ENCODE peak calls at places on chromosomes 7 and 10, in four cellular contexts. S is A549, H is body of pancreas, I is adrenal gland. R is an unnamed sample.
A peak's percentile ranks its signal among the peaks of the same experiment; 100 is the strongest.

GRCh38 chr7:130221341-130221740 is 13.7 kb downstream of the SSMEM1 start:
- DNase-seq in S (no peak), H (no peak), I (no peak), R (no peak)

GRCh38 chr10:119669331-119669730 is 18.2 kb downstream of the BAG3 start:
- DNase-seq in S (no peak), H (no peak), I (no peak), R (no peak)

GRCh38 chr7:1923409-1924053 is 253.5 kb downstream of the ELFN1 start:
- DNase-seq in S (no peak), H (no peak), I (no peak), R (no peak)

GRCh38 chr10:52879181-52879607 is 106.6 kb upstream of the MBL2 start:
- DNase-seq in S (no peak), H (no peak), I (no peak), R (no peak)

GRCh38 chr10:27744478-27745379 is 890 bp downstream of the MKX start:
- DNase-seq in S (no peak), H (peak; percentile 21), I (peak; percentile 22), R (no peak)

GRCh38 chr10:104735036-104735435 is 93.9 kb downstream of the SORCS3 start:
- DNase-seq in S (no peak), H (no peak), I (no peak), R (no peak)

GRCh38 chr10:34555653-34556052 is 259.4 kb downstream of the PARD3 start:
- DNase-seq in S (peak; percentile 51), H (no peak), I (no peak), R (no peak)

GRCh38 chr7:568681-569035 is 49.0 kb upstream of the PDGFA start:
- DNase-seq in S (no peak), H (no peak), I (no peak), R (no peak)

GRCh38 chr10:91163269-91163708 is 57.2 kb upstream of the PCGF5 start:
- DNase-seq in S (peak; percentile 14), H (peak; percentile 62), I (peak; percentile 76), R (no peak)

GRCh38 chr7:27175626-27176342 is 1.7 kb upstream of the HOXA10 start:
- DNase-seq in S (no peak), H (peak; percentile 10), I (no peak), R (no peak)

GRCh38 chr10:52742723-52743122 is 29.9 kb downstream of the MBL2 start:
- DNase-seq in S (no peak), H (no peak), I (no peak), R (no peak)

GRCh38 chr7:105723582-105723981 is 142.3 kb upstream of the EFCAB10 start:
- DNase-seq in S (no peak), H (no peak), I (peak; percentile 43), R (no peak)

GRCh38 chr7:69817835-69818646 is 219.8 kb downstream of the AUTS2 start:
- DNase-seq in S (no peak), H (no peak), I (no peak), R (no peak)

GRCh38 chr10:113782986-113783704 is 31.7 kb downstream of the PLEKHS1 start:
- DNase-seq in S (no peak), H (no peak), I (no peak), R (no peak)

GRCh38 chr7:113945018-113945938 is 26.5 kb upstream of the PPP1R3A start:
- DNase-seq in S (no peak), H (no peak), I (no peak), R (no peak)

GRCh38 chr10:112746329-112746728 is 203.7 kb upstream of the TCF7L2 start:
- DNase-seq in S (no peak), H (no peak), I (no peak), R (no peak)

GRCh38 chr7:136911362-136911761 is 42.9 kb downstream of the CHRM2 start:
- DNase-seq in S (no peak), H (no peak), I (no peak), R (no peak)

GRCh38 chr7:79282882-79283602 is 170.4 kb downstream of the MAGI2 start:
- DNase-seq in S (no peak), H (no peak), I (no peak), R (no peak)

GRCh38 chr10:132061030-132061429 is 4.7 kb upstream of the JAKMIP3 start:
- DNase-seq in S (no peak), H (no peak), I (no peak), R (no peak)

GRCh38 chr10:30184397-30185033 is 125.1 kb upstream of the JCAD start:
- DNase-seq in S (no peak), H (no peak), I (peak; percentile 21), R (no peak)

GRCh38 chr10:44935201-44935960 is 24.2 kb upstream of the RASSF4 start:
- DNase-seq in S (no peak), H (peak; percentile 69), I (no peak), R (no peak)

GRCh38 chr7:158204453-158204852 is 383.2 kb downstream of the PTPRN2 start:
- DNase-seq in S (no peak), H (no peak), I (no peak), R (no peak)

GRCh38 chr7:140672382-140673062 is at the start of gene ADCK2:
- DNase-seq in S (peak; percentile 86), H (peak; percentile 68), I (peak; percentile 55), R (no peak)

GRCh38 chr7:74412061-74412460 is 41.6 kb upstream of the GTF2IRD1 start:
- DNase-seq in S (no peak), H (no peak), I (no peak), R (no peak)

GRCh38 chr10:114957122-114957521 is 19.1 kb downstream of the TRUB1 start:
- DNase-seq in S (no peak), H (no peak), I (no peak), R (no peak)

GRCh38 chr10:55400075-55400474 is 599.0 kb upstream of the PCDH15 start:
- DNase-seq in S (no peak), H (no peak), I (no peak), R (no peak)

GRCh38 chr7:44540592-44541027 is 520 bp downstream of the NPC1L1 start:
- DNase-seq in S (no peak), H (no peak), I (no peak), R (no peak)

GRCh38 chr10:13271552-13272163 is 28.2 kb downstream of the PHYH start:
- DNase-seq in S (peak; percentile 53), H (peak; percentile 64), I (peak; percentile 10), R (no peak)
- TF ChIP-seq CTCF in S (peak; percentile 33), H (no peak), I (no peak), R (peak; percentile 48)

GRCh38 chr10:11742779-11743298 is 657 bp downstream of the ECHDC3 start:
- DNase-seq in S (no peak), H (peak; percentile 53), I (no peak), R (peak; percentile 8)
- H3K4me3 ChIP-seq in S (peak overlapping the region; percentile 51), H (peak overlapping the region; percentile 59), I (peak overlapping the region; percentile 79), R (peak overlapping the region; percentile 68)

GRCh38 chr7:135801877-135802276 is 53.3 kb upstream of the FAM180A start:
- DNase-seq in S (no peak), H (peak; percentile 17), I (no peak), R (no peak)

GRCh38 chr7:135799881-135800280 is 51.3 kb upstream of the FAM180A start:
- DNase-seq in S (no peak), H (no peak), I (no peak), R (no peak)

GRCh38 chr7:135802697-135803096 is 54.1 kb upstream of the FAM180A start:
- DNase-seq in S (no peak), H (no peak), I (no peak), R (no peak)

GRCh38 chr7:135800560-135800959 is 51.9 kb upstream of the FAM180A start:
- DNase-seq in S (no peak), H (no peak), I (no peak), R (no peak)

DNA sequence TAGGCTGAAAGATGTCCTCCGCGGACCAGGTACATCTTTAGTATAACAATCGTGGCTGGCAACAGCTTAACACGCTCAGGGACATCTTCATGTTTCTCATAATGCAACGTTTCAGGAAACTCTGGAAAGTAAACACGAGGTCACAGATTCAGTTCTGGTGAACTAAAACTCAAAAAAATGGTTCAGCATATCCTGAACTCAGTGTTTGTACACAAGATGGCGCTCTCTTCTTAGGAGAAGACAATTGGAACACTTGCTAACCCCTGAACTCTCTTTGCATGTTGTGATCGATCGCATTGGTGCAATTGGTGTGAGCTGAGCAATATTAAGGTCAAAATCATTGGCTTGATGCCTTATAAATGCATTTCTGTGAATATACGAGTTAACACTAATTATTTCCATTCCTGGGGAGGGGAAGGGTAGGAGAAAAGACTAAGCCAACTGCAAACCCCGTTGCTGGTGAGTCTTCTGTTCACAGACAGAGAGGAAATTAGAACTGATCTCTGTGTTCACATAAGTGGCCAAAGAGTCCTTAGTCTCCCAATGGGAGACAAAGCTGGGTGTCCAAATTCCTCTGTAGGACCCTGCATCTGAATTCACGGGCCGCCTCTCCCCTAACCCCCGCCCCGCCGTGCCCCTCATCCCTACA is 52.6 kb upstream of the FAM180A start:
- DNase-seq in S (peak; percentile 71), H (peak; percentile 28), I (peak; percentile 57), R (peak; percentile 65)
- TF ChIP-seq CTCF in S (peak; percentile 92), H (peak; percentile 69), I (peak; percentile 89), R (peak; percentile 84)

GRCh38 chr7:81218480-81219106 is 299.7 kb upstream of the SEMA3C start:
- DNase-seq in S (no peak), H (no peak), I (no peak), R (no peak)
- H3K4me3 ChIP-seq in S (no peak overlapping the region), H (no peak overlapping the region), I (no peak overlapping the region), R (no peak overlapping the region)

GRCh38 chr10:99297033-99297432 is 32.1 kb upstream of the CNNM1 start:
- DNase-seq in S (peak; percentile 18), H (no peak), I (no peak), R (no peak)
- TF ChIP-seq CTCF in S (no peak), H (no peak), I (no peak), R (no peak)

DNA sequence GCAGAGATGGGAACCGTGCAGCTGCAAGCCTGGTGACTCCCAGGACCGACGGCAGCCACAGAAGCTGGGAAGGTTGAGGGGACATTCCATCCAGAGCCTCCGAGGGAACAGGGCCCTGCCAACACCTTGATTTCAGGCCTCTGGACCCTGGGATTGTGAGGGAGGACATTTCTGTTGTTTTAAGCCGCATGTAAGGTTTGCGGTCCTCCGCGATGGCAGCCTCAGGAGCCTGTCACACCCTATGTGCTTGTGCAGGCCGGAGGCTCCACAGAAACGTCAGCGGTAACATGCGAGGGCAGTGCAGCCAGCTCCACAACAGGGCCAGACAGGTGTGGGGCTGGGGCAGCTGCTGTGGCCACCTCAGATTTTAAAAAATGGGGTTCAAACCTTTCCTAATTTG is 144.7 kb upstream of the SHH start:
- DNase-seq in S (no peak), H (no peak), I (no peak), R (no peak)
- H3K4me3 ChIP-seq in S (no peak overlapping the region), H (no peak overlapping the region), I (no peak overlapping the region), R (no peak overlapping the region)

GRCh38 chr7:117808910-117809705 is 64.1 kb downstream of the CTTNBP2 start:
- DNase-seq in S (no peak), H (no peak), I (no peak), R (no peak)
- TF ChIP-seq CTCF in S (no peak), H (no peak), I (no peak), R (no peak)

DNA sequence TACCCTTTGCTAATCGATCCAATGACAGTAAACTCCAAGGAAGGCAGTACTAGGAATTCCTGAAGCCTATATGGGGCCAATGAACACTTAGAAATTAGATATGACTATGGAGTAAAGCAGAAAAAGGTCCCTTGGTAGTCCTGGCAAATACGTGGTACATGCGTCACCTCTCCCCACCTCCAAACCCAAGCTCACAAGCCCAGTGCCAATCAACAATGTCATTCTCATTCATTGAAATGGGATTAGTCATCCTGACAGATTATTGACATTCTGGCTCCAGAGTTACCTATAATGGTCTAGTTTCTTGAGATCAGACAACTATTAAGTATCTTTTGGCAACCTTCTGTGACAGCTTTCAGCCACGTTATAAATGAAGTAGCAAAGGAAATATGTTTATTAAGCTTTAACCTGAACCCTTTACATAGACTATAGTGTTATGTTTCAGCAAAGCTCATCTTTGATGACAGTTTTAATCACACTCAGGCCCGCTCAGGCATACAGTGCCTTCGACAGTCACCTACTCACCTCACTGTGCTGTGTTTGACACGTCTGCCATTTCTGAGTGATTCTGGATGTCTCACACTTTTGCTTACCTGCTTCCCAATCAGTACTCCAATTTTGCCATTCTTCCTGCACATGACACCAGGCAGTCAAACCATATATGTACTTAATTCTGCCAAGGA is 69.6 kb upstream of the ADO start:
- DNase-seq in S (no peak), H (no peak), I (no peak), R (no peak)
- H3K4me3 ChIP-seq in S (no peak overlapping the region), H (no peak overlapping the region), I (no peak overlapping the region), R (no peak overlapping the region)

R was measured in LNCaP clone FGC.